ENCODE peak calls at places on chromosomes 2 and 18, in four cellular contexts. D is A549, X is HepG2, K is K562. H is an unnamed sample.

GRCh38 chr2:128372621-128373341 is 54.1 kb upstream of the HS6ST1 start:
- DNase-seq in K (no peak), X (no peak), D (no peak), H (no peak)

GRCh38 chr2:55936351-55936750 is 12.8 kb upstream of the EFEMP1 start:
- DNase-seq in X (no peak), K (no peak), D (no peak), H (no peak)

GRCh38 chr18:77061946-77062517 is 70.6 kb downstream of the MBP start:
- DNase-seq in X (no peak), D (no peak), K (peak; percentile 3), H (no peak)

GRCh38 chr2:220215785-220216184 is 588.4 kb downstream of the SLC4A3 start:
- DNase-seq in X (no peak), K (no peak), D (no peak), H (no peak)

GRCh38 chr2:172284209-172284608 is 143.2 kb upstream of the ITGA6 start:
- DNase-seq in K (no peak), X (no peak), D (no peak), H (no peak)

GRCh38 chr2:24362253-24362652 is 1.9 kb upstream of the ITSN2 start:
- DNase-seq in X (no peak), D (no peak), K (peak; percentile 45), H (no peak)

GRCh38 chr2:204353823-204354222 is 191.5 kb upstream of the PARD3B start:
- DNase-seq in X (no peak), K (no peak), D (no peak), H (no peak)

GRCh38 chr2:240885980-240886565 is 9.9 kb downstream of the MAB21L4 start:
- DNase-seq in K (no peak), X (no peak), D (no peak), H (no peak)

GRCh38 chr2:199985625-199986207 is 30.3 kb downstream of the MAIP1 start:
- DNase-seq in X (peak; percentile 83), D (peak; percentile 31), K (peak; percentile 77), H (peak; percentile 81)

GRCh38 chr18:76805221-76805620 is 17.1 kb upstream of the ZNF236 start:
- DNase-seq in K (no peak), X (peak; percentile 38), D (no peak), H (no peak)

GRCh38 chr2:168596881-168597280 is 140.8 kb downstream of the CERS6 start:
- DNase-seq in D (no peak), X (no peak), K (no peak), H (peak; percentile 44)

GRCh38 chr2:44559108-44559507 is 197.4 kb downstream of the CAMKMT start:
- DNase-seq in X (no peak), D (no peak), K (no peak), H (no peak)

GRCh38 chr2:62334440-62335058 is 138.6 kb downstream of the B3GNT2 start:
- DNase-seq in K (no peak), D (no peak), X (no peak), H (no peak)

GRCh38 chr2:110167326-110167955 is 37.4 kb downstream of the NPHP1 start:
- DNase-seq in K (no peak), X (no peak), D (no peak), H (no peak)

GRCh38 chr2:228699400-228699799 is 517.9 kb upstream of the SPHKAP start:
- DNase-seq in D (no peak), X (no peak), K (no peak), H (no peak)

GRCh38 chr2:17878222-17879136 is at the start of gene KCNS3:
- DNase-seq in D (peak; percentile 64), X (no peak), K (peak; percentile 55), H (no peak)

GRCh38 chr18:10127721-10128120 is 213.9 kb downstream of the VAPA start:
- DNase-seq in X (no peak), D (no peak), K (no peak), H (no peak)

GRCh38 chr18:37564796-37565137 is 831 bp downstream of the CELF4 start:
- DNase-seq in D (no peak), X (no peak), K (peak; percentile 41), H (no peak)

GRCh38 chr2:220296174-220296573 is 668.7 kb downstream of the SLC4A3 start:
- DNase-seq in K (no peak), D (no peak), X (no peak), H (no peak)

GRCh38 chr2:1403565-1403964 is 9.7 kb upstream of the TPO start:
- DNase-seq in X (no peak), D (no peak), K (no peak), H (no peak)

GRCh38 chr2:106292627-106293026 is 98.5 kb upstream of the UXS1 start:
- DNase-seq in X (no peak), K (no peak), D (no peak), H (no peak)

GRCh38 chr2:113679457-113679856 is 52.4 kb downstream of the RABL2A start:
- DNase-seq in K (no peak), D (no peak), X (no peak), H (no peak)

GRCh38 chr18:45137089-45137423 is 456.4 kb downstream of the SETBP1 start:
- DNase-seq in D (no peak), X (no peak), K (no peak), H (no peak)

GRCh38 chr2:46998551-46998950 is 82.9 kb upstream of the MCFD2 start:
- DNase-seq in X (no peak), D (no peak), K (no peak), H (no peak)

GRCh38 chr18:22346968-22347611 is 70.6 kb downstream of the CTAGE1 start:
- DNase-seq in K (peak; percentile 32), D (no peak), X (peak; percentile 5), H (no peak)

GRCh38 chr2:182522428-182522896 is 95.6 kb upstream of the PDE1A start:
- DNase-seq in K (no peak), X (no peak), D (no peak), H (no peak)

GRCh38 chr18:50158866-50159653 is 35.9 kb downstream of the MYO5B start:
- DNase-seq in K (no peak), D (no peak), X (no peak), H (no peak)

GRCh38 chr2:119332953-119333352 is 33.7 kb downstream of the C2orf76 start:
- DNase-seq in D (no peak), K (no peak), X (no peak), H (no peak)

GRCh38 chr18:7946724-7947377 is 379.7 kb downstream of the PTPRM start:
- DNase-seq in K (no peak), X (no peak), D (peak; percentile 14), H (peak; percentile 61)

DNA sequence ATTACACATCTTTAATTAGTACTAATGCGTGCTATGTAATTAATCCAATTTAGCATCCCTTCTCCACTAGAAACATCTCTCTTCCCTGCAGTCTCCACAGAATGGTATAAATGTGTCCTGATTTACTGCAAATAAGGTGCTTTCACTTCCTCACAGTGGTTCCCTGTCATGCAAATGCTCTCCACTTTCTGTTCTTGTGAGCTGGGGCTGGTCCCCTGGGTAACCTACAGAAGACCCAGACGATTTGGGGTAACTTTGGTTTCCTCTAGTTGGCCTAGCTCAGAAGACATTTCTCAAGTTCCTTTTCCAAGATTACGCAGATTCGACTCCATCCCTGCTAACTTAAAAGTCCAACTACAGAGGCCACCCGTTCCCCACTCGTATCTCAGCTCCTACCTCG is 29.0 kb upstream of the NEDD4L start:
- DNase-seq in X (no peak), D (no peak), K (no peak), H (no peak)
- TF ChIP-seq CEBPB in X (no peak), D (no peak), K (no peak), H (no peak)

DNA sequence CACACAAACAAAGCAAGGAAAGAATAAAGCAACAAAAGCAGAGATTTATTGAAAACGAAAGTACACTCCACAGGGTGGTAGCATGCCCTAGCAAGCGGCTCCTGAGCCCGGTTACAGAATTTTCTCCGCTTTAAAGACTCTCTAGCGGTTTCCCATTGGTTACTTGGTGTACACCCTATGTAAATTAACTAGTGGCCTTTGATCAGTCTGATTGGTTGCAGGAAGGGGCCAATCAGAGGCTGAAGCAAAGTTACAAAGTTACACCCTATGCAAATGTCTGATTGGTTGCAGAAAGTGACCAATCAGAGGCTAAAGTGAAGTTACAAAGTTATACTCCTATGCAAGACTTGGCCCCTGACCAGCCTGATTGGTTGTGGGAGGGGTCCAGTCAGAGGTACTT is 242.9 kb downstream of the LDLRAD4 start:
- DNase-seq in D (no peak), X (no peak), K (peak; percentile 12), H (no peak)
- TF ChIP-seq MAX in D (no peak), X (no peak), K (no peak), H (no peak)

DNA sequence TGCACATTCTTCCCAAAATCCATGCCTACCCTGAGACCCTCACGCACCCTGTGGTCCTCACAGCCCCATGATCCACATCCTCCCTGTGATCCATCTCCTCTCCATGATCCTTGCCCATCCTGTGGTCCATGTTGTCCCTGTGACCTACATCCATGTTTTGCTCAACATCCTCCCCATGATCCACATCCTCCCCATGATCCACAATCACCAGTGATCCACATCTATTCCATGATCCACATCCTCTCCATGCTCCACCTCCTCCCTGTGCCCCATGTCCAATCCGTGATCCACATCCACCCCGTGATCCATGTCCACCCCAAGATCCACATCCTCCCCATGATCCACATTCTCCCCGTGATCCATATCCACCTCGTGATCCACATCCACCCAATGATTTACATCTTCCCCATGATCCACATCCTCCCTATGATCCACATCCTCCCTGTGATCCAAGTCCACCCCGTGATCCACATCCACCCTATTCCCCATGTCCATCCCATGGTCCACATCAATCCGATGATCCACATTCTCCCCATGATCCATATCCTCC is 281.2 kb downstream of the MYCN start:
- DNase-seq in X (no peak), K (no peak), D (no peak), H (no peak)
- H3K27ac ChIP-seq in X (no peak overlapping the region), K (no peak overlapping the region), D (no peak overlapping the region), H (no peak overlapping the region)

GRCh38 chr2:176297067-176297466 is 27.8 kb downstream of the MTX2 start:
- DNase-seq in K (peak; percentile 13), D (no peak), X (no peak), H (no peak)
- TF ChIP-seq CEBPB in K (no peak), D (no peak), X (no peak), H (no peak)

GRCh38 chr18:55382277-55382805 is 205.7 kb downstream of the TCF4 start:
- DNase-seq in X (no peak), D (no peak), K (no peak), H (no peak)

GRCh38 chr18:55384551-55385275 is 203.3 kb downstream of the TCF4 start:
- DNase-seq in X (peak; percentile 7), K (peak; percentile 57), D (no peak), H (no peak)

GRCh38 chr18:55384115-55384514 is 203.9 kb downstream of the TCF4 start:
- DNase-seq in K (no peak), D (no peak), X (no peak), H (no peak)

GRCh38 chr18:55381277-55381676 is 206.7 kb downstream of the TCF4 start:
- DNase-seq in K (no peak), X (no peak), D (no peak), H (no peak)

DNA sequence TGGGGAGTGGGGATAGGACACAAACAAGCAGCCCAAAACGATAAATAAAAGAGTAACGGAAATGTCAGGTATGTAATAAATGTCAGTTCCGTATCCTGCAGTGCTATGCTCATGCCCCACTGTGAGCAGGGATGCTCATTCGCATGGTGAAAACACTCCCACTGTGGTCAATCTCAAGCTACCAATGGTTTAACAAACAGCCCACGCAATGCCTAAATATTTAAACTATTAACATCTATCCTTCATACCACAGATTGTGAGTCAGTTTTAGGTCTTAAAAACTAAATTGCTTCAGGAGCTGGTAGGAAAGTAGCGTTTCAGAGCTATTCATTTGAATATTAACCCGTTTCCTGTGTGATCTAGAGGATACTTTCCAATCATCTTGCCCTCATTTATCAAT is 207.4 kb downstream of the TCF4 start:
- DNase-seq in X (no peak), D (no peak), K (no peak), H (no peak)
- TF ChIP-seq MAX in X (no peak), D (no peak), K (no peak), H (no peak)

H was measured in HCT116.